ENCODE peak calls at places on chromosomes 4 and X, in eight cellular contexts. B is PC-3, S is esophagus muscularis mucosa, W is RKO, I is astrocyte, D is ascending aorta, Q is NCI-H524, F is nephron progenitor cell. H is an unnamed sample.

GRCh38 chrX:136259543-136259942 is 8.3 kb upstream of the MAP7D3 start:
- DNase-seq in D (no peak), S (no peak), W (no peak), Q (no peak), F (no peak), I (peak; percentile 76), B (no peak), H (no peak)

GRCh38 chr4:89000844-89001360 is 56.1 kb downstream of the FAM13A start:
- DNase-seq in S (no peak), F (no peak), I (peak; percentile 58), D (no peak), W (peak; percentile 71), B (peak; percentile 65), Q (peak; percentile 2), H (peak; percentile 20)

GRCh38 chr4:182695009-182695408 is 222.2 kb downstream of the DCTD start:
- DNase-seq in S (no peak), D (no peak), W (no peak), B (no peak), F (no peak), Q (no peak), I (no peak), H (no peak)

GRCh38 chr4:107792691-107793090 is 32.0 kb upstream of the SGMS2 start:
- DNase-seq in Q (no peak), S (no peak), W (no peak), B (peak; percentile 5), F (no peak), I (no peak), D (no peak), H (no peak)

GRCh38 chr4:151489462-151490203 is 80.7 kb downstream of the FHIP1A start:
- DNase-seq in S (no peak), B (no peak), W (no peak), D (no peak), F (no peak), Q (peak; percentile 0), I (no peak), H (no peak)

GRCh38 chr4:152777488-152777887 is 2.0 kb downstream of the TIGD4 start:
- DNase-seq in D (no peak), I (no peak), F (no peak), B (no peak), S (no peak), Q (no peak), W (no peak), H (no peak)

GRCh38 chr4:1980561-1981041 is 28.2 kb downstream of the NELFA start:
- DNase-seq in S (no peak), I (no peak), B (no peak), D (no peak), W (no peak), F (no peak), Q (no peak), H (no peak)

GRCh38 chr4:59637596-59637995 is 1562.5 kb upstream of the ADGRL3 start:
- DNase-seq in F (no peak), B (no peak), D (no peak), W (no peak), I (no peak), S (no peak), Q (no peak), H (no peak)